ENCODE peak calls at places on chromosome 18, in four cellular contexts. S is neuronal stem cell, A is SW 1271, E is AG04449. P is an unnamed sample.

GRCh38 chr18:2627821-2628276 is 27.7 kb upstream of the SMCHD1 start:
- DNase-seq in E (no peak), A (no peak), S (no peak), P (no peak)

GRCh38 chr18:59593291-59593717 is 103.9 kb downstream of the CCBE1 start:
- DNase-seq in E (peak; percentile 59), S (no peak), A (no peak), P (no peak)

GRCh38 chr18:34028341-34028740 is 196.4 kb downstream of the NOL4 start:
- DNase-seq in S (no peak), A (no peak), E (no peak), P (no peak)

GRCh38 chr18:77218642-77219041 is 31.0 kb upstream of the GALR1 start:
- DNase-seq in A (no peak), S (no peak), E (no peak), P (no peak)

GRCh38 chr18:74453011-74453571 is 4.0 kb downstream of the DIPK1C start:
- DNase-seq in E (no peak), A (no peak), S (peak; percentile 90), P (no peak)

GRCh38 chr18:23662309-23663263 is at the start of gene ANKRD29:
- DNase-seq in A (no peak), S (peak; percentile 36), E (no peak), P (peak; percentile 14)

GRCh38 chr18:61697306-61697909 is 195.4 kb downstream of the RNF152 start:
- DNase-seq in A (no peak), S (peak; percentile 17), E (no peak), P (no peak)

GRCh38 chr18:12904012-12904516 is 20.0 kb upstream of the PTPN2 start:
- DNase-seq in S (no peak), A (no peak), E (no peak), P (no peak)

GRCh38 chr18:79518028-79518682 is 122.4 kb downstream of the NFATC1 start:
- DNase-seq in E (no peak), S (no peak), A (no peak), P (no peak)

GRCh38 chr18:11901826-11902438 is 6.2 kb downstream of the MPPE1 start:
- DNase-seq in S (no peak), A (no peak), E (no peak), P (no peak)